ENCODE peak calls at places on chromosome 14, in five cellular contexts. S, W, E, A and B are unnamed samples.

GRCh38 chr14:38197761-38198345 is 9.9 kb upstream of the SSTR1 start:
- DNase-seq in S (peak; percentile 43), W (no peak), E (no peak), A (no peak), B (peak; percentile 2)

GRCh38 chr14:22311625-22312024 is 277.4 kb downstream of the DAD1 start:
- DNase-seq in S (no peak), W (no peak), E (no peak), A (no peak), B (no peak)

GRCh38 chr14:76376001-76376404 is at the start of gene ESRRB:
- DNase-seq in S (no peak), W (peak; percentile 83), E (peak; percentile 15), A (peak; percentile 74), B (no peak)

GRCh38 chr14:36070056-36071043 is 106.2 kb downstream of the PTCSC3 start:
- DNase-seq in S (peak; percentile 58), W (peak; percentile 70), E (peak; percentile 71), A (peak; percentile 87), B (peak; percentile 19)

GRCh38 chr14:24605435-24606190 is 3.9 kb downstream of the GZMH start:
- DNase-seq in S (no peak), W (peak; percentile 70), E (no peak), A (peak; percentile 53), B (no peak)

GRCh38 chr14:54186821-54187365 is 209.9 kb upstream of the CDKN3 start:
- DNase-seq in S (no peak), W (no peak), E (no peak), A (no peak), B (no peak)

GRCh38 chr14:71243697-71244096 is 336.4 kb downstream of the PCNX1 start:
- DNase-seq in S (no peak), W (no peak), E (no peak), A (no peak), B (no peak)

GRCh38 chr14:23172572-23172971 is 10.9 kb downstream of the SLC7A8 start:
- DNase-seq in S (no peak), W (no peak), E (no peak), A (no peak), B (no peak)

GRCh38 chr14:65169351-65169750 is 67.0 kb upstream of the MAX start:
- DNase-seq in S (no peak), W (no peak), E (no peak), A (no peak), B (no peak)

GRCh38 chr14:104536942-104537612 is 42.5 kb upstream of the C14orf180 start:
- DNase-seq in S (peak; percentile 8), W (no peak), E (no peak), A (no peak), B (no peak)

GRCh38 chr14:92254786-92255185 is 68.2 kb upstream of the SLC24A4 start:
- DNase-seq in S (no peak), W (peak; percentile 68), E (no peak), A (peak; percentile 72), B (no peak)

GRCh38 chr14:58815046-58815701 is 177.4 kb downstream of the DACT1 start:
- DNase-seq in S (no peak), W (no peak), E (no peak), A (no peak), B (no peak)

GRCh38 chr14:26873556-26873955 is 275.7 kb upstream of the NOVA1 start:
- DNase-seq in S (no peak), W (no peak), E (no peak), A (no peak), B (no peak)

GRCh38 chr14:53011053-53011462 is 60.2 kb upstream of the FERMT2 start:
- DNase-seq in S (peak; percentile 97), W (peak; percentile 62), E (no peak), A (peak; percentile 65), B (peak; percentile 78)

GRCh38 chr14:105532735-105533141 is 6.4 kb downstream of the TMEM121 start:
- DNase-seq in S (no peak), W (no peak), E (no peak), A (peak; percentile 45), B (no peak)

GRCh38 chr14:105494606-105494929 is 3.5 kb downstream of the TEDC1 start:
- DNase-seq in S (no peak), W (no peak), E (no peak), A (no peak), B (no peak)

GRCh38 chr14:100376751-100377171 is 53.6 kb downstream of the SLC25A47 start:
- DNase-seq in S (no peak), W (no peak), E (no peak), A (peak; percentile 65), B (peak; percentile 28)

GRCh38 chr14:61426048-61426447 is 104.7 kb downstream of the PRKCH start:
- DNase-seq in S (no peak), W (no peak), E (no peak), A (no peak), B (no peak)

GRCh38 chr14:104383088-104383805 is 196.3 kb upstream of the C14orf180 start:
- DNase-seq in S (no peak), W (peak; percentile 60), E (peak; percentile 65), A (peak; percentile 81), B (no peak)

GRCh38 chr14:95375539-95376109 is 55.9 kb upstream of the CLMN start:
- DNase-seq in S (no peak), W (no peak), E (no peak), A (no peak), B (no peak)

GRCh38 chr14:95047754-95048153 is 109.6 kb downstream of the DICER1 start:
- DNase-seq in S (no peak), W (no peak), E (no peak), A (no peak), B (no peak)